ENCODE peak calls at places on chromosomes 12 and 14, in five cellular contexts. One of them, this sample, is unnamed.

GRCh38 chr12:59695379-59695778 is 99.5 kb downstream of the SLC16A7 start:
- DNase-seq in HuH-7.5: no peak
- DNase-seq in COR-L47: no peak
- DNase-seq in NCI-H1105: no peak
- DNase-seq in cardiac fibroblast: peak
- DNase-seq in this sample: peak

GRCh38 chr14:37172024-37172869 is at the start of gene SLC25A21:
- DNase-seq in HuH-7.5: peak
- DNase-seq in COR-L47: peak
- DNase-seq in NCI-H1105: peak
- DNase-seq in cardiac fibroblast: peak
- DNase-seq in this sample: peak

GRCh38 chr14:38255408-38255672 is 553 bp downstream of the CLEC14A start:
- DNase-seq in HuH-7.5: peak
- DNase-seq in COR-L47: no peak
- DNase-seq in NCI-H1105: no peak
- DNase-seq in cardiac fibroblast: no peak
- DNase-seq in this sample: no peak

GRCh38 chr12:122023339-122024131 is 1.9 kb downstream of the BCL7A start:
- DNase-seq in HuH-7.5: peak
- DNase-seq in COR-L47: peak
- DNase-seq in NCI-H1105: peak
- DNase-seq in cardiac fibroblast: peak
- DNase-seq in this sample: peak

GRCh38 chr14:102248121-102248520 is 56.8 kb downstream of the MOK start:
- DNase-seq in HuH-7.5: no peak
- DNase-seq in COR-L47: peak
- DNase-seq in NCI-H1105: no peak
- DNase-seq in cardiac fibroblast: no peak
- DNase-seq in this sample: peak

GRCh38 chr12:13362260-13362841 is 165.8 kb downstream of the EMP1 start:
- DNase-seq in HuH-7.5: peak
- DNase-seq in COR-L47: peak
- DNase-seq in NCI-H1105: peak
- DNase-seq in cardiac fibroblast: peak
- DNase-seq in this sample: peak

GRCh38 chr12:120820885-120821510 is 83.2 kb downstream of the SPPL3 start:
- DNase-seq in HuH-7.5: no peak
- DNase-seq in COR-L47: no peak
- DNase-seq in NCI-H1105: no peak
- DNase-seq in cardiac fibroblast: no peak
- DNase-seq in this sample: no peak

GRCh38 chr12:2318286-2318685 is 265.5 kb downstream of the CACNA1C start:
- DNase-seq in HuH-7.5: no peak
- DNase-seq in COR-L47: no peak
- DNase-seq in NCI-H1105: no peak
- DNase-seq in cardiac fibroblast: peak
- DNase-seq in this sample: no peak

GRCh38 chr12:49342914-49343731 is 3.6 kb upstream of the DNAJC22 start:
- DNase-seq in HuH-7.5: no peak
- DNase-seq in COR-L47: peak
- DNase-seq in NCI-H1105: no peak
- DNase-seq in cardiac fibroblast: no peak
- DNase-seq in this sample: no peak

GRCh38 chr12:55797068-55797467 is 20.5 kb downstream of the SARNP start:
- DNase-seq in HuH-7.5: peak
- DNase-seq in COR-L47: peak
- DNase-seq in NCI-H1105: no peak
- DNase-seq in cardiac fibroblast: peak
- DNase-seq in this sample: peak

GRCh38 chr12:28500373-28501024 is 310.2 kb downstream of the CCDC91 start:
- DNase-seq in HuH-7.5: no peak
- DNase-seq in COR-L47: no peak
- DNase-seq in NCI-H1105: no peak
- DNase-seq in cardiac fibroblast: peak
- DNase-seq in this sample: peak